ENCODE peak calls at places on chromosomes 7 and 10, in eight cellular contexts. K is anterior cingulate cortex; J is stimulated activated CD8-positive, alpha-beta memory T cell treated with anti-CD3 and anti-CD28 coated beads, Interleukin-7, amount 100 ng/mL, for 1 hour; O is AG09309; F is CD4-positive, alpha-beta T cell; E is endothelial cell; S is upper lobe of left lung; L is fibroblast of pulmonary artery. D is an unnamed sample.

GRCh38 chr7:17832820-17833219 is 107.5 kb downstream of the SNX13 start:
- DNase-seq in K (no peak), J (no peak), O (no peak), F (no peak), E (no peak), S (no peak), L (no peak), D (no peak)

GRCh38 chr7:120190109-120190508 is 82.9 kb upstream of the KCND2 start:
- DNase-seq in K (no peak), J (no peak), O (no peak), F (no peak), E (no peak), S (no peak), L (no peak), D (no peak)

GRCh38 chr10:103765981-103766380 is 89.4 kb downstream of the SH3PXD2A start:
- DNase-seq in K (no peak), J (peak; percentile 68), O (no peak), F (peak; percentile 86), E (no peak), S (no peak), L (no peak), D (peak; percentile 59)

GRCh38 chr10:79052311-79053080 is 16.3 kb upstream of the ZMIZ1 start:
- DNase-seq in K (no peak), J (no peak), O (no peak), F (no peak), E (peak; percentile 47), S (no peak), L (peak; percentile 12), D (no peak)

GRCh38 chr10:132536241-132536963 is 1.2 kb upstream of the INPP5A start:
- DNase-seq in K (no peak), J (no peak), O (no peak), F (no peak), E (no peak), S (peak; percentile 75), L (peak; percentile 12), D (no peak)

GRCh38 chr7:137890449-137890916 is 43.7 kb upstream of the DGKI start:
- DNase-seq in K (no peak), J (no peak), O (no peak), F (no peak), E (no peak), S (no peak), L (no peak), D (peak; percentile 46)

GRCh38 chr10:95513941-95514392 is 47.2 kb downstream of the SORBS1 start:
- DNase-seq in K (no peak), J (no peak), O (peak; percentile 14), F (no peak), E (no peak), S (no peak), L (peak; percentile 59), D (peak; percentile 13)

GRCh38 chr7:82050134-82050533 is 280.3 kb upstream of the HGF start:
- DNase-seq in K (no peak), J (no peak), O (peak; percentile 77), F (no peak), E (no peak), S (no peak), L (peak; percentile 87), D (no peak)

GRCh38 chr10:127580822-127581221 is 31.7 kb downstream of the NPS start:
- DNase-seq in K (no peak), J (no peak), O (no peak), F (no peak), E (no peak), S (no peak), L (no peak), D (no peak)

GRCh38 chr10:120209124-120209523 is 247.9 kb upstream of the PLPP4 start:
- DNase-seq in K (no peak), J (no peak), O (no peak), F (no peak), E (no peak), S (no peak), L (no peak), D (no peak)

GRCh38 chr10:3749597-3750351 is 35.2 kb downstream of the KLF6 start:
- DNase-seq in K (no peak), J (no peak), O (peak; percentile 48), F (no peak), E (no peak), S (no peak), L (peak; percentile 82), D (no peak)

GRCh38 chr7:52911795-52912194 is 123.6 kb upstream of the POM121L12 start:
- DNase-seq in K (no peak), J (no peak), O (no peak), F (no peak), E (no peak), S (peak; percentile 17), L (no peak), D (no peak)

GRCh38 chr10:103578782-103579382 is 85.4 kb downstream of the NEURL1 start:
- DNase-seq in K (no peak), J (no peak), O (no peak), F (no peak), E (no peak), S (no peak), L (no peak), D (peak; percentile 66)

GRCh38 chr10:119859422-119860258 is 13.0 kb downstream of the MCMBP start:
- DNase-seq in K (no peak), J (no peak), O (no peak), F (no peak), E (no peak), S (no peak), L (peak; percentile 75), D (peak; percentile 61)

GRCh38 chr7:69906309-69906995 is 308.2 kb downstream of the AUTS2 start:
- DNase-seq in K (no peak), J (no peak), O (no peak), F (no peak), E (no peak), S (no peak), L (no peak), D (peak; percentile 92)

GRCh38 chr7:22541789-22542188 is 41.8 kb upstream of the STEAP1B start:
- DNase-seq in K (no peak), J (no peak), O (no peak), F (no peak), E (no peak), S (no peak), L (no peak), D (no peak)

GRCh38 chr7:158740657-158741293 is 36.2 kb upstream of the NCAPG2 start:
- DNase-seq in K (no peak), J (no peak), O (peak; percentile 46), F (no peak), E (no peak), S (peak; percentile 79), L (peak; percentile 98), D (no peak)

GRCh38 chr7:44685723-44686122 is 62.9 kb upstream of the ZMIZ2 start:
- DNase-seq in K (no peak), J (no peak), O (no peak), F (no peak), E (no peak), S (no peak), L (no peak), D (no peak)

GRCh38 chr10:112373912-112374338 is at the start of gene ACSL5:
- DNase-seq in K (no peak), J (no peak), O (no peak), F (no peak), E (no peak), S (no peak), L (no peak), D (no peak)

GRCh38 chr7:141042222-141043193 is 27.8 kb upstream of the MRPS33 start:
- DNase-seq in K (no peak), J (no peak), O (no peak), F (no peak), E (no peak), S (no peak), L (no peak), D (no peak)

GRCh38 chr7:129427646-129428045 is 6.6 kb upstream of the STRIP2 start:
- DNase-seq in K (no peak), J (no peak), O (no peak), F (no peak), E (no peak), S (no peak), L (peak; percentile 36), D (no peak)

GRCh38 chr10:101292194-101293006 is 61.6 kb upstream of the BTRC start:
- DNase-seq in K (no peak), J (no peak), O (no peak), F (no peak), E (peak; percentile 29), S (peak; percentile 87), L (no peak), D (no peak)

GRCh38 chr10:70726909-70727495 is 54.7 kb downstream of the ADAMTS14 start:
- DNase-seq in K (no peak), J (no peak), O (no peak), F (no peak), E (no peak), S (no peak), L (no peak), D (no peak)

GRCh38 chr7:121530251-121531174 is 134.4 kb upstream of the FAM3C start:
- DNase-seq in K (no peak), J (no peak), O (peak; percentile 99), F (no peak), E (no peak), S (no peak), L (peak; percentile 97), D (peak; percentile 99)

GRCh38 chr7:143171697-143172096 is 11.5 kb upstream of the TAS2R39 start:
- DNase-seq in K (no peak), J (no peak), O (no peak), F (no peak), E (no peak), S (no peak), L (no peak), D (no peak)

GRCh38 chr10:131511391-131511790 is 199.9 kb upstream of the TCERG1L start:
- DNase-seq in K (no peak), J (no peak), O (no peak), F (no peak), E (no peak), S (no peak), L (no peak), D (no peak)

GRCh38 chr7:11261470-11261869 is 287.8 kb downstream of the PHF14 start:
- DNase-seq in K (no peak), J (no peak), O (no peak), F (no peak), E (no peak), S (no peak), L (no peak), D (no peak)

GRCh38 chr10:62870866-62871265 is 54.7 kb upstream of the EGR2 start:
- DNase-seq in K (no peak), J (no peak), O (no peak), F (no peak), E (no peak), S (no peak), L (no peak), D (peak; percentile 84)

GRCh38 chr10:49622426-49623425 is 8.9 kb downstream of the CHAT start:
- DNase-seq in K (no peak), J (no peak), O (no peak), F (no peak), E (no peak), S (no peak), L (no peak), D (no peak)

GRCh38 chr7:73681031-73681430 is 2.2 kb downstream of the DNAJC30 start:
- DNase-seq in K (no peak), J (no peak), O (no peak), F (no peak), E (no peak), S (no peak), L (peak; percentile 22), D (no peak)

GRCh38 chr7:99829520-99830160 is 1.8 kb downstream of the CYP3A43 start:
- DNase-seq in K (no peak), J (no peak), O (no peak), F (no peak), E (no peak), S (no peak), L (no peak), D (no peak)

GRCh38 chr7:157337316-157338149 is 729 bp downstream of the DNAJB6 start:
- DNase-seq in K (no peak), J (no peak), O (no peak), F (peak; percentile 60), E (peak; percentile 65), S (peak; percentile 95), L (peak; percentile 61), D (peak; percentile 60)

GRCh38 chr7:2843191-2843685 is 870 bp downstream of the GNA12 start:
- DNase-seq in K (no peak), J (no peak), O (no peak), F (no peak), E (no peak), S (no peak), L (no peak), D (no peak)

GRCh38 chr7:128781126-128781525 is 5.5 kb upstream of the OPN1SW start:
- DNase-seq in K (no peak), J (no peak), O (peak; percentile 44), F (no peak), E (no peak), S (no peak), L (peak; percentile 55), D (no peak)

D was measured in GM12865.